ENCODE peak calls at places on chromosomes 11 and 22, in eight cellular contexts. U is mesendoderm; D is HCT116; T is CD8-positive, alpha-beta memory T cell; J is A549; M is H1; G is thoracic aorta; R is BE2C. Z is an unnamed sample.

GRCh38 chr11:30919389-30920172 is 333.4 kb upstream of the MPPED2 start:
- DNase-seq in G (no peak), T (no peak), D (no peak), M (no peak), U (no peak), R (no peak), J (no peak), Z (no peak)

GRCh38 chr22:39155421-39155820 is 2.9 kb upstream of the CBX7 start:
- DNase-seq in D (no peak), R (no peak), M (no peak), T (no peak), J (no peak), G (no peak), U (no peak), Z (peak; percentile 63)

GRCh38 chr11:62088331-62088933 is 35.4 kb upstream of the INCENP start:
- DNase-seq in M (no peak), U (peak; percentile 27), R (no peak), G (no peak), J (peak; percentile 28), T (no peak), D (no peak), Z (no peak)

GRCh38 chr22:25084405-25085107 is 115.1 kb upstream of the CRYBB3 start:
- DNase-seq in J (no peak), U (no peak), M (no peak), G (no peak), T (no peak), R (no peak), D (no peak), Z (no peak)

GRCh38 chr11:86896486-86896885 is 58.7 kb downstream of the FZD4 start:
- DNase-seq in G (no peak), R (no peak), U (no peak), T (no peak), D (no peak), M (no peak), J (no peak), Z (no peak)

GRCh38 chr22:49237279-49237678 is 590.4 kb downstream of the BRD1 start:
- DNase-seq in R (no peak), J (no peak), T (no peak), D (no peak), M (no peak), G (no peak), U (no peak), Z (no peak)

GRCh38 chr11:43130616-43131015 is 181.2 kb upstream of the API5 start:
- DNase-seq in R (peak; percentile 19), M (no peak), G (no peak), T (no peak), J (no peak), U (peak; percentile 81), D (no peak), Z (no peak)

GRCh38 chr11:110901441-110901840 is 189.2 kb upstream of the ARHGAP20 start:
- DNase-seq in J (no peak), G (no peak), U (no peak), D (no peak), M (no peak), T (no peak), R (no peak), Z (no peak)

GRCh38 chr11:62842171-62842717 is 2.9 kb upstream of the WDR74 start:
- DNase-seq in M (no peak), G (no peak), D (no peak), U (no peak), J (no peak), R (peak; percentile 19), T (no peak), Z (peak; percentile 85)

GRCh38 chr22:17563936-17564391 is 666 bp downstream of the SLC25A18 start:
- DNase-seq in G (no peak), D (no peak), T (no peak), U (no peak), M (no peak), R (no peak), J (no peak), Z (peak; percentile 25)

GRCh38 chr11:123382555-123383074 is 47.5 kb upstream of the GRAMD1B start:
- DNase-seq in R (no peak), T (no peak), G (no peak), J (no peak), U (no peak), D (no peak), M (no peak), Z (no peak)

GRCh38 chr11:61669417-61669816 is 10.8 kb upstream of the DAGLA start:
- DNase-seq in M (no peak), U (no peak), G (no peak), T (no peak), D (no peak), J (no peak), R (no peak), Z (no peak)

GRCh38 chr22:25749420-25750169 is 7.6 kb downstream of the MYO18B start:
- DNase-seq in M (no peak), D (no peak), T (no peak), U (no peak), R (no peak), G (no peak), J (no peak), Z (no peak)

GRCh38 chr22:45235101-45235777 is 5.5 kb downstream of the KIAA0930 start:
- DNase-seq in D (no peak), U (no peak), G (no peak), T (no peak), R (no peak), J (no peak), M (no peak), Z (no peak)

GRCh38 chr22:19941365-19942070 is at the start of the genes COMT and TXNRD2:
- DNase-seq in T (peak; percentile 67), G (no peak), M (no peak), U (peak; percentile 26), D (no peak), R (peak; percentile 85), J (peak; percentile 46), Z (peak; percentile 92)

GRCh38 chr22:50583294-50583865 is 731 bp upstream of the CHKB start:
- DNase-seq in U (peak; percentile 32), M (no peak), D (no peak), R (no peak), T (no peak), G (no peak), J (no peak), Z (no peak)

GRCh38 chr11:63017306-63017974 is 1.8 kb upstream of the SLC22A8 start:
- DNase-seq in T (no peak), G (no peak), U (peak; percentile 52), D (no peak), J (no peak), R (peak; percentile 69), M (no peak), Z (no peak)

GRCh38 chr11:75470681-75471080 is 37.7 kb upstream of the KLHL35 start:
- DNase-seq in J (no peak), M (no peak), U (no peak), D (no peak), T (no peak), R (no peak), G (no peak), Z (peak; percentile 5)

GRCh38 chr11:4727171-4727570 is 22.6 kb downstream of the MMP26 start:
- DNase-seq in R (no peak), M (no peak), D (no peak), G (no peak), T (no peak), U (no peak), J (no peak), Z (no peak)

DNA sequence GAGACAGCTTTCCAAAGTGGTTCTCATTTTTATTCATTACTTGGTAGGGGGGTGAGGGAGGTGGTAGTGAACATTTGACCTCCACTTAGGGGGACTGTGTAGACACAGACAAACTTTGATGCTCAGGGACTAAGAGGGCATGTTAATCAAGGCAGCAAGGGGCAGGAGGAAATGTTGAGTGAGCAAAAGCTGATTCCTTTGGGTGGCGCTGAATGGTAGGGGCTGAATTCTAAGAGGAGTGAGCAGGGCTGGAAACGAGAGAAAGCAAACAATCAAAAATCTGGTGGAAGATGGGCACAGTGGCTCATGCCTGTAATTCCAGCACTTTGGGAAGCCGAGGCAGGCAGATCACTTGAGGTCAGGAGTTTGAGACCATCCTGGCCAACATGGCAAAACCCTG is 164.8 kb upstream of the BDNF start:
- DNase-seq in R (no peak), T (no peak), J (no peak), U (no peak), D (no peak), G (no peak), M (no peak), Z (no peak)
- H3K4me1 ChIP-seq in R (no peaks in the 10 kb centered on the region), T (no peaks in the 10 kb centered on the region), J (peaks cover 6% of the 10 kb centered on the region), U (no peaks in the 10 kb centered on the region), D (peaks cover 25% of the 10 kb centered on the region), G (no peaks in the 10 kb centered on the region), M (no peaks in the 10 kb centered on the region), Z (no peaks in the 10 kb centered on the region)

GRCh38 chr11:1302041-1302460 is 7.4 kb downstream of the TOLLIP start:
- DNase-seq in D (no peak), M (no peak), R (no peak), G (no peak), U (no peak), J (no peak), T (no peak), Z (peak; percentile 64)

GRCh38 chr11:1303196-1303821 is 6.1 kb downstream of the TOLLIP start:
- DNase-seq in J (peak; percentile 66), U (peak; percentile 40), M (no peak), D (no peak), R (no peak), T (no peak), G (no peak), Z (peak; percentile 80)

GRCh38 chr11:1301220-1302000 is 8.0 kb downstream of the TOLLIP start:
- DNase-seq in J (no peak), U (no peak), D (no peak), G (no peak), M (no peak), T (no peak), R (no peak), Z (no peak)

GRCh38 chr11:1303973-1304372 is 5.5 kb downstream of the TOLLIP start:
- DNase-seq in J (no peak), D (no peak), M (no peak), R (no peak), T (no peak), G (no peak), U (no peak), Z (no peak)

GRCh38 chr11:1302461-1303073 is 6.9 kb downstream of the TOLLIP start:
- DNase-seq in R (no peak), G (no peak), J (no peak), U (no peak), M (no peak), T (no peak), D (no peak), Z (peak; percentile 70)
- H3K4me1 ChIP-seq in R (no peaks in the 10 kb centered on the region), G (peaks cover 25% of the 10 kb centered on the region), J (peaks cover 55% of the 10 kb centered on the region), U (no peaks in the 10 kb centered on the region), M (no peaks in the 10 kb centered on the region), T (peaks cover 9% of the 10 kb centered on the region), D (peaks cover 2% of the 10 kb centered on the region), Z (peaks cover 72% of the 10 kb centered on the region)

GRCh38 chr11:66663741-66664296 is 13.9 kb downstream of the RBM4B start:
- DNase-seq in D (no peak), M (no peak), G (no peak), U (no peak), T (no peak), R (no peak), J (no peak), Z (no peak)

GRCh38 chr11:66665369-66665768 is 12.3 kb downstream of the RBM4B start:
- DNase-seq in G (no peak), M (no peak), J (no peak), U (no peak), D (no peak), R (no peak), T (no peak), Z (no peak)

GRCh38 chr11:66659785-66660184 is 17.9 kb downstream of the RBM4B start:
- DNase-seq in J (no peak), T (no peak), M (no peak), G (no peak), D (no peak), R (no peak), U (no peak), Z (no peak)
- H3K4me1 ChIP-seq in J (no peaks in the 10 kb centered on the region), T (no peaks in the 10 kb centered on the region), M (no peaks in the 10 kb centered on the region), G (no peaks in the 10 kb centered on the region), D (no peaks in the 10 kb centered on the region), R (no peaks in the 10 kb centered on the region), U (no peaks in the 10 kb centered on the region), Z (no peaks in the 10 kb centered on the region)

GRCh38 chr11:73190557-73190885 is 27.6 kb upstream of the P2RY2 start:
- DNase-seq in R (no peak), M (no peak), G (no peak), D (no peak), T (no peak), U (no peak), J (no peak), Z (no peak)
- H3K4me1 ChIP-seq in R (peaks cover 4% of the 10 kb centered on the region), M (no peaks in the 10 kb centered on the region), G (peaks cover 14% of the 10 kb centered on the region), D (peaks cover 62% of the 10 kb centered on the region), T (no peaks in the 10 kb centered on the region), U (no peaks in the 10 kb centered on the region), J (peaks cover 61% of the 10 kb centered on the region), Z (no peaks in the 10 kb centered on the region)